ENCODE peak calls at places on chromosome 15, in four cellular contexts. One of them, this sample, is unnamed.

GRCh38 chr15:31047437-31047836 is 54.1 kb downstream of the TRPM1 start:
- DNase-seq in lower lobe of right lung: no peak
- DNase-seq in endothelial cell of umbilical vein: no peak
- DNase-seq in PC-3: no peak
- DNase-seq in this sample: no peak

GRCh38 chr15:28942046-28942445 is 56.3 kb downstream of the APBA2 start:
- DNase-seq in lower lobe of right lung: no peak
- DNase-seq in endothelial cell of umbilical vein: no peak
- DNase-seq in PC-3: no peak
- DNase-seq in this sample: no peak

GRCh38 chr15:33089878-33090757 is 104.4 kb downstream of the FMN1 start:
- DNase-seq in lower lobe of right lung: no peak
- DNase-seq in endothelial cell of umbilical vein: no peak
- DNase-seq in PC-3: peak; percentile 74
- DNase-seq in this sample: no peak

GRCh38 chr15:52247032-52247431 is 48.6 kb downstream of the MYO5C start:
- DNase-seq in lower lobe of right lung: no peak
- DNase-seq in endothelial cell of umbilical vein: no peak
- DNase-seq in PC-3: no peak
- DNase-seq in this sample: no peak

GRCh38 chr15:53549697-53550315 is 209.7 kb downstream of the WDR72 start:
- DNase-seq in lower lobe of right lung: no peak
- DNase-seq in endothelial cell of umbilical vein: no peak
- DNase-seq in PC-3: peak; percentile 67
- DNase-seq in this sample: no peak

GRCh38 chr15:65827065-65827464 is 35.0 kb upstream of the DENND4A start:
- DNase-seq in lower lobe of right lung: no peak
- DNase-seq in endothelial cell of umbilical vein: no peak
- DNase-seq in PC-3: no peak
- DNase-seq in this sample: no peak

GRCh38 chr15:59687831-59688230 is 1.3 kb downstream of the BNIP2 start:
- DNase-seq in lower lobe of right lung: no peak
- DNase-seq in endothelial cell of umbilical vein: peak; percentile 61
- DNase-seq in PC-3: no peak
- DNase-seq in this sample: no peak

GRCh38 chr15:51374131-51374530 is 32.7 kb downstream of the GLDN start:
- DNase-seq in lower lobe of right lung: no peak
- DNase-seq in endothelial cell of umbilical vein: no peak
- DNase-seq in PC-3: no peak
- DNase-seq in this sample: no peak

GRCh38 chr15:59011262-59011947 is 23.9 kb downstream of the RNF111 start:
- DNase-seq in lower lobe of right lung: no peak
- DNase-seq in endothelial cell of umbilical vein: no peak
- DNase-seq in PC-3: no peak
- DNase-seq in this sample: no peak

GRCh38 chr15:63504979-63505841 is 817 bp downstream of the USP3 start:
- DNase-seq in lower lobe of right lung: peak; percentile 83
- DNase-seq in endothelial cell of umbilical vein: peak; percentile 75
- DNase-seq in PC-3: peak; percentile 47
- DNase-seq in this sample: no peak

GRCh38 chr15:81725590-81725989 is 320.2 kb downstream of the MEX3B start:
- DNase-seq in lower lobe of right lung: no peak
- DNase-seq in endothelial cell of umbilical vein: no peak
- DNase-seq in PC-3: no peak
- DNase-seq in this sample: no peak

GRCh38 chr15:77036537-77037474 is 34.1 kb downstream of the TSPAN3 start:
- DNase-seq in lower lobe of right lung: peak; percentile 41
- DNase-seq in endothelial cell of umbilical vein: no peak
- DNase-seq in PC-3: no peak
- DNase-seq in this sample: no peak

GRCh38 chr15:80455668-80456442 is 51.7 kb downstream of the ARNT2 start:
- DNase-seq in lower lobe of right lung: no peak
- DNase-seq in endothelial cell of umbilical vein: peak; percentile 63
- DNase-seq in PC-3: peak; percentile 85
- DNase-seq in this sample: no peak

DNA sequence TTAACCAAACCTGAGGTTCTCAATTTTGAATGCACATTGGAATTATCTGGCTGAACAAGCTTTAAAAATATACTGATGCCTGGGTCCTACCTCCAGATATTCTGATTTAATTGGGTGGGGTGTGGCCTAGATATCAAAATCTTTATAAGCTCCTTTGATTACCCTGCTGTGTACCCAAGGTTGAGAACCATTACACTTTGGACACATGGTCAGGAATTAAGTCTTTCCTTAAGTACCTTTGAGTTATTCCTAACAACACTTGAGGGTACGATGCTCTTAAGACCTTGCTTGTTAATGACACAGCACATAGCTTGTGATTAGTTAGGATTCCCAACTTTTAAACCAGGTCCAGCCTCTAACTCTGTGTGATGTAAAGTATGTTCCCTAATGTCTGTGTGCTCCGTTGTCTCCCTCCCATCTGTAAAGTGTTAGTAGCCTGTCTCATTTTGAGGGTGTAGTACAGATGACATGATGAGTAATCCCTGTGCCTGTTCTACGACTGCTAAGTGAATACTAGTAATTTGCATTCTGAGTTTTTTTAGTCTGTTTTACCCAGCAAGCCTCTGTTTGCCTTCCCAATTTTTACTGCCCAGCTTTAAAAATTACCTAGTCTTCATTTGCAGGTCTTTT is 154.9 kb downstream of the KLHL25 start:
- DNase-seq in lower lobe of right lung: no peak
- DNase-seq in endothelial cell of umbilical vein: no peak
- DNase-seq in PC-3: peak; percentile 3
- DNase-seq in this sample: no peak
- H3K4me1 ChIP-seq in lower lobe of right lung: peaks cover 52% of the 10 kb centered on the region
- H3K4me1 ChIP-seq in endothelial cell of umbilical vein: peaks cover 3% of the 10 kb centered on the region
- H3K4me1 ChIP-seq in PC-3: no peaks in the 10 kb centered on the region
- H3K4me1 ChIP-seq in this sample: no peaks in the 10 kb centered on the region

GRCh38 chr15:39589815-39590644 is 9.2 kb downstream of the THBS1 start:
- DNase-seq in lower lobe of right lung: no peak
- DNase-seq in endothelial cell of umbilical vein: peak; percentile 66
- DNase-seq in PC-3: peak; percentile 3
- DNase-seq in this sample: no peak
- H3K4me3 ChIP-seq in lower lobe of right lung: no peak overlapping the region
- H3K4me3 ChIP-seq in endothelial cell of umbilical vein: peak overlapping the region; percentile 21
- H3K4me3 ChIP-seq in PC-3: no peak overlapping the region
- H3K4me3 ChIP-seq in this sample: no peak overlapping the region

GRCh38 chr15:70262591-70263274 is 165.0 kb upstream of the TLE3 start:
- DNase-seq in lower lobe of right lung: no peak
- DNase-seq in endothelial cell of umbilical vein: no peak
- DNase-seq in PC-3: no peak
- DNase-seq in this sample: no peak

GRCh38 chr15:70264014-70264492 is 166.3 kb upstream of the TLE3 start:
- DNase-seq in lower lobe of right lung: no peak
- DNase-seq in endothelial cell of umbilical vein: peak; percentile 30
- DNase-seq in PC-3: no peak
- DNase-seq in this sample: no peak

GRCh38 chr15:70260580-70260979 is 162.9 kb upstream of the TLE3 start:
- DNase-seq in lower lobe of right lung: no peak
- DNase-seq in endothelial cell of umbilical vein: no peak
- DNase-seq in PC-3: no peak
- DNase-seq in this sample: no peak

GRCh38 chr15:70261083-70261482 is 163.4 kb upstream of the TLE3 start:
- DNase-seq in lower lobe of right lung: no peak
- DNase-seq in endothelial cell of umbilical vein: no peak
- DNase-seq in PC-3: no peak
- DNase-seq in this sample: no peak

GRCh38 chr15:70262171-70262570 is 164.5 kb upstream of the TLE3 start:
- DNase-seq in lower lobe of right lung: no peak
- DNase-seq in endothelial cell of umbilical vein: no peak
- DNase-seq in PC-3: no peak
- DNase-seq in this sample: no peak
- H3K4me1 ChIP-seq in lower lobe of right lung: peaks cover 69% of the 10 kb centered on the region
- H3K4me1 ChIP-seq in endothelial cell of umbilical vein: peaks cover 4% of the 10 kb centered on the region
- H3K4me1 ChIP-seq in PC-3: no peaks in the 10 kb centered on the region
- H3K4me1 ChIP-seq in this sample: no peaks in the 10 kb centered on the region

GRCh38 chr15:25072857-25073476 is 118.2 kb downstream of the SNRPN start:
- DNase-seq in lower lobe of right lung: no peak
- DNase-seq in endothelial cell of umbilical vein: no peak
- DNase-seq in PC-3: no peak
- DNase-seq in this sample: no peak
- H3K4me3 ChIP-seq in lower lobe of right lung: no peak overlapping the region
- H3K4me3 ChIP-seq in endothelial cell of umbilical vein: no peak overlapping the region
- H3K4me3 ChIP-seq in PC-3: no peak overlapping the region
- H3K4me3 ChIP-seq in this sample: no peak overlapping the region

This sample was measured in iPS DF 6.9.